ENCODE peak calls at places on chromosomes 16 and 17, in eight cellular contexts. J is NCI-H2029, L is iris pigment epithelial cell, T is T-helper 2 cell, X is Caki2, W is RPMI7951, H is right cardiac atrium, D is HFFc6. E is an unnamed sample.

GRCh38 chr17:42918902-42919521 is 18.4 kb downstream of the G6PC1 start:
- DNase-seq in J (peak), W (no peak), D (no peak), T (no peak), X (no peak), L (no peak), H (no peak), E (no peak)

GRCh38 chr17:77117415-77117814 is 23.4 kb upstream of the SEC14L1 start:
- DNase-seq in H (no peak), J (no peak), W (no peak), X (no peak), T (no peak), L (peak), D (no peak), E (no peak)

GRCh38 chr16:22632621-22633020 is 121.9 kb downstream of the NPIPB5 start:
- DNase-seq in W (no peak), X (no peak), H (no peak), L (no peak), D (no peak), J (no peak), T (no peak), E (no peak)

GRCh38 chr16:12551530-12551929 is 252.2 kb downstream of the CPPED1 start:
- DNase-seq in H (no peak), T (no peak), L (no peak), D (no peak), X (no peak), W (no peak), J (no peak), E (no peak)

GRCh38 chr16:27401768-27402568 is at the start of gene IL21R:
- DNase-seq in T (peak), H (peak), D (peak), X (no peak), J (peak), L (peak), W (peak), E (no peak)

GRCh38 chr16:65746941-65747340 is 619.5 kb upstream of the CDH5 start:
- DNase-seq in L (no peak), T (no peak), H (no peak), W (no peak), X (no peak), D (no peak), J (no peak), E (no peak)

GRCh38 chr16:53740476-53740875 is 36.5 kb downstream of the FTO start:
- DNase-seq in L (no peak), H (no peak), T (no peak), J (no peak), X (no peak), W (no peak), D (no peak), E (no peak)

GRCh38 chr17:46853896-46854444 is 2.6 kb downstream of the WNT9B start:
- DNase-seq in D (peak), J (no peak), H (no peak), X (no peak), L (peak), T (no peak), W (no peak), E (no peak)

GRCh38 chr17:9217151-9218067 is 196.1 kb downstream of the NTN1 start:
- DNase-seq in J (no peak), L (peak), H (no peak), T (no peak), D (peak), W (peak), X (no peak), E (no peak)

GRCh38 chr16:22005746-22006145 is 2.2 kb upstream of the MOSMO start:
- DNase-seq in T (no peak), X (no peak), J (no peak), L (no peak), W (no peak), D (no peak), H (no peak), E (no peak)

E was measured in DMS79 treated with DMSO at 0.1 percent for 48 hours.